ENCODE peak calls at places on chromosomes 6 and 20, in seven cellular contexts. One of them, this sample, is unnamed.
A peak's percentile ranks its signal among the peaks of the same experiment; 100 is the strongest.

GRCh38 chr6:85459224-85459901 is 9.5 kb downstream of the NT5E start:
- DNase-seq in breast epithelium: no peak
- DNase-seq in Panc1: no peak
- DNase-seq in HL-60: no peak
- DNase-seq in sigmoid colon: no peak
- DNase-seq in GM12892: no peak
- DNase-seq in prostate gland: no peak
- DNase-seq in this sample: no peak

GRCh38 chr20:45947110-45947866 is 12.8 kb downstream of the PCIF1 start:
- DNase-seq in sigmoid colon: no peak
- DNase-seq in Panc1: no peak
- DNase-seq in breast epithelium: no peak
- DNase-seq in GM12892: no peak
- DNase-seq in HL-60: no peak
- DNase-seq in prostate gland: no peak
- DNase-seq in this sample: peak; percentile 68

GRCh38 chr6:46655803-46656202 is 3.0 kb downstream of the SLC25A27 start:
- DNase-seq in GM12892: no peak
- DNase-seq in HL-60: no peak
- DNase-seq in sigmoid colon: no peak
- DNase-seq in breast epithelium: no peak
- DNase-seq in Panc1: no peak
- DNase-seq in prostate gland: no peak
- DNase-seq in this sample: no peak

GRCh38 chr20:50267041-50267865 is 76.6 kb downstream of the CEBPB start:
- DNase-seq in prostate gland: peak; percentile 81
- DNase-seq in breast epithelium: peak; percentile 96
- DNase-seq in Panc1: no peak
- DNase-seq in GM12892: no peak
- DNase-seq in sigmoid colon: peak; percentile 82
- DNase-seq in HL-60: peak; percentile 64
- DNase-seq in this sample: peak; percentile 92

GRCh38 chr20:11117808-11118528 is 444.2 kb upstream of the JAG1 start:
- DNase-seq in Panc1: no peak
- DNase-seq in HL-60: no peak
- DNase-seq in breast epithelium: no peak
- DNase-seq in GM12892: no peak
- DNase-seq in prostate gland: no peak
- DNase-seq in sigmoid colon: no peak
- DNase-seq in this sample: no peak

GRCh38 chr6:48186746-48187145 is 75.7 kb upstream of the PTCHD4 start:
- DNase-seq in prostate gland: no peak
- DNase-seq in sigmoid colon: no peak
- DNase-seq in GM12892: no peak
- DNase-seq in breast epithelium: no peak
- DNase-seq in Panc1: no peak
- DNase-seq in HL-60: no peak
- DNase-seq in this sample: no peak

GRCh38 chr20:63452341-63453028 is 20.0 kb downstream of the KCNQ2 start:
- DNase-seq in sigmoid colon: no peak
- DNase-seq in Panc1: no peak
- DNase-seq in HL-60: no peak
- DNase-seq in GM12892: no peak
- DNase-seq in breast epithelium: no peak
- DNase-seq in prostate gland: no peak
- DNase-seq in this sample: no peak

GRCh38 chr6:113352029-113352801 is 504.9 kb upstream of the MARCKS start:
- DNase-seq in GM12892: no peak
- DNase-seq in Panc1: peak; percentile 64
- DNase-seq in sigmoid colon: no peak
- DNase-seq in prostate gland: no peak
- DNase-seq in breast epithelium: no peak
- DNase-seq in HL-60: no peak
- DNase-seq in this sample: no peak

GRCh38 chr6:83872386-83873118 is 13.1 kb downstream of the CYB5R4 start:
- DNase-seq in Panc1: no peak
- DNase-seq in prostate gland: no peak
- DNase-seq in sigmoid colon: no peak
- DNase-seq in HL-60: no peak
- DNase-seq in GM12892: no peak
- DNase-seq in breast epithelium: no peak
- DNase-seq in this sample: no peak

GRCh38 chr6:37788259-37788658 is 31.3 kb upstream of the ZFAND3 start:
- DNase-seq in GM12892: no peak
- DNase-seq in prostate gland: no peak
- DNase-seq in breast epithelium: no peak
- DNase-seq in HL-60: no peak
- DNase-seq in Panc1: no peak
- DNase-seq in sigmoid colon: no peak
- DNase-seq in this sample: no peak

GRCh38 chr20:21342656-21343345 is 39.7 kb downstream of the XRN2 start:
- DNase-seq in prostate gland: no peak
- DNase-seq in Panc1: no peak
- DNase-seq in sigmoid colon: no peak
- DNase-seq in GM12892: no peak
- DNase-seq in breast epithelium: no peak
- DNase-seq in HL-60: no peak
- DNase-seq in this sample: no peak

GRCh38 chr6:32692019-32692418 is 25.6 kb upstream of the HLA-DQB1 start:
- DNase-seq in breast epithelium: no peak
- DNase-seq in sigmoid colon: no peak
- DNase-seq in GM12892: no peak
- DNase-seq in Panc1: peak; percentile 17
- DNase-seq in HL-60: no peak
- DNase-seq in prostate gland: peak; percentile 33
- DNase-seq in this sample: no peak

GRCh38 chr20:54172856-54173652 is 732 bp downstream of the CYP24A1 start:
- DNase-seq in sigmoid colon: no peak
- DNase-seq in GM12892: no peak
- DNase-seq in HL-60: no peak
- DNase-seq in Panc1: no peak
- DNase-seq in prostate gland: no peak
- DNase-seq in breast epithelium: no peak
- DNase-seq in this sample: no peak

GRCh38 chr6:105901583-105901982 is 184.6 kb upstream of the PRDM1 start:
- DNase-seq in Panc1: no peak
- DNase-seq in HL-60: no peak
- DNase-seq in breast epithelium: no peak
- DNase-seq in sigmoid colon: no peak
- DNase-seq in prostate gland: no peak
- DNase-seq in GM12892: no peak
- DNase-seq in this sample: no peak

GRCh38 chr6:158211273-158212055 is 43.3 kb downstream of the GTF2H5 start:
- DNase-seq in HL-60: no peak
- DNase-seq in sigmoid colon: no peak
- DNase-seq in Panc1: no peak
- DNase-seq in prostate gland: no peak
- DNase-seq in GM12892: no peak
- DNase-seq in breast epithelium: no peak
- DNase-seq in this sample: no peak

DNA sequence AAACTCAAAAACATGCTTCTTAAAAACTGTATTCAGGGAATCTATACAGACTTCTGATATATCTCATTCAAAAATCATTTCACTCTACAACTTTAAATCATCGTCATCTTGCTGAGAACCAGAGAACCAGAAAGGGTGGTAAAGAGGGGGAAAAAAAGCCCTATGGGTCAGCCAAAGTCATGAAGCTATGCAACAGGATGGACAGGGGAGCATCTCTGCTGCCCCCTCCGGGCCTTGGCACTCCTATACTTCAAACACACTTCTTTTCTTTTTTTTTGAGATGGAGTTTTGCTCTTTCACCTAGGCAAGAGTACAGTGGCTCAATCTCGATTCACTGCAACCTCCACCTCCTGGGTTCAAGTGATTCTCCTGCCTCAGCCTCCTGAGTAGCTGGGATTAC is 73.5 kb upstream of the NFATC2 start:
- DNase-seq in prostate gland: no peak
- DNase-seq in GM12892: no peak
- DNase-seq in breast epithelium: no peak
- DNase-seq in Panc1: no peak
- DNase-seq in HL-60: no peak
- DNase-seq in sigmoid colon: no peak
- DNase-seq in this sample: no peak
- TF ChIP-seq POLR2AphosphoS5 in prostate gland: no peak
- TF ChIP-seq POLR2AphosphoS5 in GM12892: no peak
- TF ChIP-seq POLR2AphosphoS5 in breast epithelium: no peak
- TF ChIP-seq POLR2AphosphoS5 in Panc1: no peak
- TF ChIP-seq POLR2AphosphoS5 in HL-60: no peak
- TF ChIP-seq POLR2AphosphoS5 in sigmoid colon: no peak
- TF ChIP-seq POLR2AphosphoS5 in this sample: no peak

GRCh38 chr6:43149260-43149659 is 21.8 kb upstream of the SRF start:
- DNase-seq in Panc1: no peak
- DNase-seq in breast epithelium: no peak
- DNase-seq in sigmoid colon: no peak
- DNase-seq in HL-60: no peak
- DNase-seq in GM12892: no peak
- DNase-seq in prostate gland: no peak
- DNase-seq in this sample: no peak

GRCh38 chr6:43146709-43147108 is 24.4 kb upstream of the SRF start:
- DNase-seq in GM12892: no peak
- DNase-seq in prostate gland: no peak
- DNase-seq in sigmoid colon: no peak
- DNase-seq in HL-60: no peak
- DNase-seq in Panc1: no peak
- DNase-seq in breast epithelium: no peak
- DNase-seq in this sample: no peak

GRCh38 chr6:43147289-43147688 is 23.8 kb upstream of the SRF start:
- DNase-seq in sigmoid colon: no peak
- DNase-seq in breast epithelium: no peak
- DNase-seq in HL-60: no peak
- DNase-seq in Panc1: no peak
- DNase-seq in prostate gland: no peak
- DNase-seq in GM12892: no peak
- DNase-seq in this sample: no peak

GRCh38 chr6:43147691-43148477 is 23.2 kb upstream of the SRF start:
- DNase-seq in sigmoid colon: no peak
- DNase-seq in GM12892: no peak
- DNase-seq in breast epithelium: no peak
- DNase-seq in Panc1: no peak
- DNase-seq in prostate gland: no peak
- DNase-seq in HL-60: no peak
- DNase-seq in this sample: no peak

GRCh38 chr6:43150051-43150751 is 20.9 kb upstream of the SRF start:
- DNase-seq in HL-60: no peak
- DNase-seq in GM12892: no peak
- DNase-seq in breast epithelium: no peak
- DNase-seq in sigmoid colon: no peak
- DNase-seq in Panc1: no peak
- DNase-seq in prostate gland: peak; percentile 86
- DNase-seq in this sample: no peak
- TF ChIP-seq POLR2AphosphoS5 in HL-60: no peak
- TF ChIP-seq POLR2AphosphoS5 in GM12892: no peak
- TF ChIP-seq POLR2AphosphoS5 in breast epithelium: no peak
- TF ChIP-seq POLR2AphosphoS5 in sigmoid colon: no peak
- TF ChIP-seq POLR2AphosphoS5 in Panc1: no peak
- TF ChIP-seq POLR2AphosphoS5 in prostate gland: peak; percentile 95
- TF ChIP-seq POLR2AphosphoS5 in this sample: no peak

GRCh38 chr20:44491635-44492395 is 16.1 kb downstream of the TTPAL start:
- DNase-seq in Panc1: no peak
- DNase-seq in GM12892: no peak
- DNase-seq in prostate gland: no peak
- DNase-seq in HL-60: no peak
- DNase-seq in sigmoid colon: peak; percentile 84
- DNase-seq in breast epithelium: no peak
- DNase-seq in this sample: no peak

GRCh38 chr20:44485830-44486198 is 10.1 kb downstream of the TTPAL start:
- DNase-seq in prostate gland: no peak
- DNase-seq in Panc1: no peak
- DNase-seq in GM12892: no peak
- DNase-seq in breast epithelium: no peak
- DNase-seq in HL-60: no peak
- DNase-seq in sigmoid colon: no peak
- DNase-seq in this sample: no peak

GRCh38 chr20:44489931-44490330 is 14.3 kb downstream of the TTPAL start:
- DNase-seq in sigmoid colon: no peak
- DNase-seq in Panc1: no peak
- DNase-seq in GM12892: no peak
- DNase-seq in breast epithelium: no peak
- DNase-seq in prostate gland: no peak
- DNase-seq in HL-60: no peak
- DNase-seq in this sample: no peak

GRCh38 chr20:44488551-44488950 is 12.9 kb downstream of the TTPAL start:
- DNase-seq in sigmoid colon: no peak
- DNase-seq in Panc1: no peak
- DNase-seq in breast epithelium: no peak
- DNase-seq in HL-60: no peak
- DNase-seq in prostate gland: no peak
- DNase-seq in GM12892: no peak
- DNase-seq in this sample: no peak

DNA sequence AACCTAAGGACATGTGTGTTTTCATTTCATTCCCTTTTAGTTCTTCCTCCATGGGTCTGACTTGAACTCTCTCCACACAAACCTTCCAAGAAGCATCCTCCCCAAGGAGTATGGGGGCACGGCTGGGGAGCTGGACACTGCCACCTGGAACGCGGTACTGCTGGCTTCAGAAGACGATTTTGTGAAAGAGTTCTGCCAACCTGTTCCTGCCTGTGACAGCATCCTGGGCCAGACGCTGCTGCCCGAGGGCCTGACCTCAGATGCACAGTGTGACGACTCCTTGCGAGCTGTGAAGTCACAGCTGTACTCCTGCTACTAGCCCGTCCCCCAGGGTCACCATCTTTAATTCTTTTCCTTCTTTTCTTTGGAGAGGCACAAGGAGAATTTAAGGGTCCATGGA is 13.5 kb downstream of the TTPAL start:
- DNase-seq in breast epithelium: no peak
- DNase-seq in prostate gland: no peak
- DNase-seq in sigmoid colon: no peak
- DNase-seq in GM12892: no peak
- DNase-seq in Panc1: no peak
- DNase-seq in HL-60: no peak
- DNase-seq in this sample: no peak
- TF ChIP-seq POLR2AphosphoS5 in breast epithelium: no peak
- TF ChIP-seq POLR2AphosphoS5 in prostate gland: no peak
- TF ChIP-seq POLR2AphosphoS5 in sigmoid colon: no peak
- TF ChIP-seq POLR2AphosphoS5 in GM12892: no peak
- TF ChIP-seq POLR2AphosphoS5 in Panc1: no peak
- TF ChIP-seq POLR2AphosphoS5 in HL-60: no peak
- TF ChIP-seq POLR2AphosphoS5 in this sample: no peak

DNA sequence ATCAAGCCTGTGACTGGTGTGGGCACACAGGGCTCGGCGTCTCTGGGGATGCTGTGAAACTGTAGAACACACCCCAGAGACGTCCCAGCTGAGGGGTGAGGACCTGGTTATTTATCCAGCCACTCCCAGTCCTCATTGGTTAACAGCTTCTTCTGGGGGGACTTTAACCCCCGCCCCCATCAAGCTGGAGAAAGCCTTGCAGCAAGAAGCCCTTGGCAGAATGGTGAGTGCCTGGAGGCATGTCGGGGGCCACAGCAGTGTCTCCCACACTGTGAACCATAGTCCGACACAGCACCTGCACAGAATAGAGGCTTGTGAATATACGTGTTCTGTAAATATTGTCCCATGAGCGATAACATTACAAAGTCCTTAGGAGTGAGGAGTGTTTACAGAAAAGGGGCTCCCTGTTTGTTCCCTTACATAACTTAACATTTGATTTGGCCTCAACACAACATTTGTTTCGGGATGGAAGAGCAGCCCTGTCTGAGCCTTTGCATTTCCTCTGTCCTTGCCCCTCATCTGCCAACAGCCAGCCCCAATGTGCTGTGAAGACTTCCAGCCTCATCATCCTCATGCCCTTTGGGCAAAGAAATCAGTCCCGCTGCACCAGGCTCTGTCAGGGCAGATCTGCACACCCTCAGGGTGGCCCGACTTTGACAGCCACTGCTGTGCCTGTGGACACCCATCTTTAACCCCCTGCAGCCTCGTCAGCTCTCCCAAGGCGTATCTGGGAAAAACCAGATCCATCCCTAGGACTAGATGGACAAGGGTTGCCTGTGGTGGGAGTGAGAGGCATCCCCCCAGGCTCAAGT is 2.2 kb upstream of the RRBP1 start:
- DNase-seq in prostate gland: no peak
- DNase-seq in breast epithelium: no peak
- DNase-seq in sigmoid colon: no peak
- DNase-seq in Panc1: no peak
- DNase-seq in HL-60: no peak
- DNase-seq in GM12892: no peak
- DNase-seq in this sample: no peak
- TF ChIP-seq POLR2AphosphoS5 in prostate gland: peak; percentile 72
- TF ChIP-seq POLR2AphosphoS5 in breast epithelium: no peak
- TF ChIP-seq POLR2AphosphoS5 in sigmoid colon: no peak
- TF ChIP-seq POLR2AphosphoS5 in Panc1: no peak
- TF ChIP-seq POLR2AphosphoS5 in HL-60: no peak
- TF ChIP-seq POLR2AphosphoS5 in GM12892: no peak
- TF ChIP-seq POLR2AphosphoS5 in this sample: no peak

This sample was measured in suprapubic skin.